ENCODE peak calls at places on chromosomes 1 and 21, in six cellular contexts. H is psoas muscle, F is fibroblast of pulmonary artery, A is body of pancreas, O is ovary, K is GM12865. J is an unnamed sample.

GRCh38 chr1:91768120-91768519 is 117.8 kb downstream of the TGFBR3 start:
- DNase-seq in H (no peak), F (no peak), A (no peak), O (no peak), K (no peak), J (no peak)

GRCh38 chr1:35111106-35111505 is 31.9 kb downstream of the ZMYM1 start:
- DNase-seq in H (no peak), F (peak; percentile 64), A (no peak), O (no peak), K (no peak), J (no peak)

GRCh38 chr1:154945962-154946850 is 9.7 kb upstream of the PMVK start:
- DNase-seq in H (peak; percentile 46), F (no peak), A (no peak), O (no peak), K (no peak), J (no peak)

GRCh38 chr1:184457500-184457899 is 70.7 kb downstream of the C1orf21 start:
- DNase-seq in H (no peak), F (peak; percentile 18), A (no peak), O (no peak), K (no peak), J (no peak)

GRCh38 chr1:197633447-197634039 is 141.7 kb downstream of the DENND1B start:
- DNase-seq in H (no peak), F (no peak), A (no peak), O (no peak), K (no peak), J (no peak)

GRCh38 chr1:154743536-154744036 is 126.5 kb downstream of the KCNN3 start:
- DNase-seq in H (no peak), F (no peak), A (no peak), O (no peak), K (no peak), J (no peak)

GRCh38 chr1:48761411-48761810 is 15.3 kb downstream of the BEND5 start:
- DNase-seq in H (no peak), F (peak; percentile 3), A (no peak), O (no peak), K (no peak), J (no peak)

GRCh38 chr1:194076646-194077045 is 890.2 kb upstream of the B3GALT2 start:
- DNase-seq in H (no peak), F (peak; percentile 47), A (no peak), O (no peak), K (no peak), J (no peak)

GRCh38 chr1:43549921-43550597 is 19.4 kb downstream of the PTPRF start:
- DNase-seq in H (no peak), F (no peak), A (peak; percentile 96), O (peak; percentile 85), K (peak; percentile 17), J (no peak)

GRCh38 chr1:22330092-22330762 is 121.4 kb upstream of the ZBTB40 start:
- DNase-seq in H (no peak), F (no peak), A (no peak), O (no peak), K (no peak), J (no peak)
- TF ChIP-seq CTCF in H (no peak), F (no peak), A (no peak), O (no peak), K (no peak), J (no peak)

DNA sequence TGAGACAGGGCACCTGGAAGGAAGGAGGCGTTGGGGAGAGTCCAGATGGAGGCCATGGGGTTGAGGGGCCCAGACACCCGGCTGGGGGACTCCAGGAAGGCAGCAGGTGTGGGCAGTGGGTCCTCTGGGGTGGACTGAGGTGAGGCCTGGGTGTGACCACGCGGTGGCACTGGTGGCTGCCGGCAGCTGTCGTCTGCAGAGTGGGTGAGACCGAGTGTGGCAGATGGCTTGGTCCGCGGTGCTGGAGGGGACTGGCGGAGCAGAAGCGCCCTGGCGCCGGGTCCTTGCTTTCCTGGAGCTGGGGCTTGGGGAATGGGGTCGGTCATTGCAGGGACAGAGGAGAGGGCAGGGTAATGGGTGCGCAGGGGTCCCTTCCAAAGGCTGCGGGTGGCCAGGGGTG is 12.5 kb downstream of the AGRN start:
- DNase-seq in H (no peak), F (no peak), A (peak; percentile 58), O (no peak), K (peak; percentile 33), J (no peak)
- TF ChIP-seq CTCF in H (peak; percentile 16), F (no peak), A (peak; percentile 3), O (no peak), K (no peak), J (no peak)

GRCh38 chr1:201019321-201019977 is 4.1 kb downstream of the KIF21B start:
- DNase-seq in H (peak; percentile 68), F (peak; percentile 77), A (no peak), O (no peak), K (peak; percentile 94), J (no peak)

GRCh38 chr1:201020040-201020591 is 3.4 kb downstream of the KIF21B start:
- DNase-seq in H (no peak), F (no peak), A (no peak), O (no peak), K (peak; percentile 59), J (no peak)

GRCh38 chr1:201021333-201022177 is 2.0 kb downstream of the KIF21B start:
- DNase-seq in H (no peak), F (no peak), A (no peak), O (no peak), K (peak; percentile 60), J (no peak)

GRCh38 chr1:201022178-201022823 is 1.2 kb downstream of the KIF21B start:
- DNase-seq in H (no peak), F (no peak), A (no peak), O (no peak), K (no peak), J (no peak)

GRCh38 chr1:201020647-201021332 is 2.7 kb downstream of the KIF21B start:
- DNase-seq in H (no peak), F (peak; percentile 53), A (peak; percentile 35), O (no peak), K (peak; percentile 69), J (peak; percentile 62)
- TF ChIP-seq CTCF in H (no peak), F (peak; percentile 47), A (peak; percentile 16), O (no peak), K (peak; percentile 52), J (peak; percentile 18)

GRCh38 chr21:42254631-42255030 is 35.7 kb downstream of the ABCG1 start:
- DNase-seq in H (peak; percentile 10), F (no peak), A (no peak), O (no peak), K (no peak), J (peak; percentile 51)

GRCh38 chr21:42257091-42257760 is 38.3 kb downstream of the ABCG1 start:
- DNase-seq in H (peak; percentile 80), F (peak; percentile 67), A (no peak), O (no peak), K (no peak), J (no peak)

GRCh38 chr21:42255038-42255601 is 36.2 kb downstream of the ABCG1 start:
- DNase-seq in H (peak; percentile 25), F (no peak), A (no peak), O (no peak), K (no peak), J (no peak)

GRCh38 chr21:42256316-42256715 is 37.4 kb downstream of the ABCG1 start:
- DNase-seq in H (peak; percentile 26), F (no peak), A (no peak), O (no peak), K (no peak), J (no peak)

GRCh38 chr21:42255825-42256224 is 36.9 kb downstream of the ABCG1 start:
- DNase-seq in H (peak; percentile 14), F (no peak), A (no peak), O (no peak), K (no peak), J (no peak)
- TF ChIP-seq CTCF in H (no peak), F (no peak), A (no peak), O (no peak), K (no peak), J (no peak)

GRCh38 chr1:8154621-8155052 is 128.5 kb upstream of the ERRFI1 start:
- DNase-seq in H (no peak), F (peak; percentile 46), A (no peak), O (no peak), K (no peak), J (no peak)
- TF ChIP-seq CTCF in H (no peak), F (no peak), A (no peak), O (no peak), K (no peak), J (no peak)

DNA sequence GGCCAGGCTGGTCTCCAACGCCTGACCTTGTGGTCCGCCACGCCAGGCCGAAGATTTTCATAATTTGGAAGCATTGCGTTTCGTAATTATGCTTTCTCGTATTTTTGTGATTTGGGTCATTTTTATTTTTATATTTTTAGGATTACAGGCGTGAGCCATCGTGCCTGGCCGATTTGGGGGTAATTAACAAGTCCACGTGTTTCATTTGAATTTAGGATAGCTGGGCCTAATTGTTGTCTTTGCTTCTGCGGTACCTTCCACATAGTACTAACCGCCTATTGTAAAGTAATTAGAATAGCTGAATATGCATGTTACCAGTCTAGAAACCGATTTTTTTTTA is 1.0 kb downstream of the RCC1 start:
- DNase-seq in H (no peak), F (no peak), A (no peak), O (no peak), K (peak; percentile 44), J (no peak)
- TF ChIP-seq CTCF in H (no peak), F (no peak), A (no peak), O (no peak), K (no peak), J (no peak)

DNA sequence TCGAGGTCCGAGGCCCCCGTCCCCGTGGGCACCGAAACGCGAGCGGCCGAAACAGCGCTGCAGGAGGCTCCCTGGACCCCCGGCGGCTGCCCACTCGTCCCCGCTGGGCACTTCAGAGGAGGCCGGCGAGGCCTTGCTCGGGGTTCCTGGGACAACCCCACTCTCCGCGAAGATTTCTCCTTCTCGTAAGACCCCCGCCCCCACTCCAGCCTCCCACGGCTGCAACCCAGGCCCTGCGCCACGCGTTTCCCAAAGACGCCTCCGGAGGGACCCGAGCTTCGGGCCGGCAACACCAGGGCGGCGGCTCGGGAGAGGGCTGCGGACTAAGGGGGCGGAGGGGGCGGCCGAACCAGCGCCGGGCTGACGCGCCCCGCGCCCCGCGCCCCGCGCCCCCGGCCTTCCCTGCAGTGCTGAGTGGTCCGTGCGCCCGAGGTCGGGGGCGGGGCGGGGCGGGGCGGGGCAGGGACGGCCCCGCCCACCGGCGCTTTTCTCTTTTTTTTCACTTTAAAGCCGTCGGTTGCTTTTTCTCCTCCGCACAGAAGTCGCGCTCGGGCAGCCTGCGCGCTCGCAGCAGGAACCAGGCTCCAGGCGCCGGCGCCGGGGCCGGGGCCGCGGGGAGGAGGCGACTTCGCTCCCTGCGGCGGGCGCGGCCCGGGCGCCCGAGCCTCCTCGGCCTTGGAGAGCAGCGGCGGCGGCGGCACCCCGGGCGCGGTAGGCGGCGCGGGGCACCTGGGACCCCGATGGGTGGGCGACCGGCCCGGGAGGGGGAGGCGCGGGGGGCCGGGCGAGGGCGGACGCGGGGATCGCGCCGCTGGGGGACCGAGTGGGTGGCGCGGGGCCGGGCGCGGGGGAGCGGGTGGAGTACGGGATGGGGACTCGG is at the start of gene SPSB1:
- DNase-seq in H (peak; percentile 86), F (peak; percentile 83), A (peak; percentile 80), O (peak; percentile 85), K (peak; percentile 84), J (peak; percentile 64)
- TF ChIP-seq CTCF in H (no peak), F (no peak), A (no peak), O (no peak), K (no peak), J (no peak)

GRCh38 chr1:46528297-46528955 is 23.0 kb downstream of the KNCN start:
- DNase-seq in H (no peak), F (no peak), A (no peak), O (no peak), K (no peak), J (no peak)
- TF ChIP-seq CTCF in H (no peak), F (peak; percentile 18), A (no peak), O (no peak), K (no peak), J (no peak)

J was measured in dorsolateral prefrontal cortex.